ENCODE peak calls at places on chromosomes 13 and 19, in seven cellular contexts. P is SK-N-SH, G is H1, Z is K562, X is HCT116, W is HepG2, O is GM12878. R is an unnamed sample. For H3K36me3, the result is how much of the 10 kb centered on the place peaks cover.

GRCh38 chr19:43524922-43525835 is 1.8 kb downstream of the ETHE1 start:
- DNase-seq in W (peak), O (peak), P (no peak), X (peak), Z (no peak), G (peak), R (peak)

GRCh38 chr19:50548191-50549058 is 19.8 kb downstream of the LRRC4B start:
- DNase-seq in W (no peak), O (no peak), P (no peak), Z (no peak), G (no peak), X (no peak), R (no peak)

GRCh38 chr19:38662508-38663155 is 15.2 kb downstream of the ACTN4 start:
- DNase-seq in X (no peak), P (no peak), W (no peak), O (no peak), G (no peak), Z (no peak), R (no peak)

GRCh38 chr19:39181500-39182173 is 15.1 kb upstream of the NCCRP1 start:
- DNase-seq in Z (no peak), X (no peak), O (no peak), G (no peak), P (no peak), W (no peak), R (no peak)

GRCh38 chr19:3367572-3368440 is 1.4 kb downstream of the NFIC start:
- DNase-seq in P (peak), X (no peak), W (no peak), O (no peak), G (no peak), Z (peak), R (no peak)

GRCh38 chr19:6802336-6803035 is 30.0 kb downstream of the VAV1 start:
- DNase-seq in P (no peak), Z (peak), W (no peak), O (peak), G (no peak), X (peak), R (peak)

GRCh38 chr13:74886496-74886895 is 595.5 kb downstream of the TBC1D4 start:
- DNase-seq in W (no peak), P (no peak), Z (no peak), X (no peak), O (no peak), G (no peak), R (no peak)

GRCh38 chr13:34793301-34793700 is 148.8 kb upstream of the NBEA start:
- DNase-seq in W (no peak), X (no peak), P (no peak), Z (no peak), G (no peak), O (no peak), R (no peak)

GRCh38 chr13:103772576-103772975 is 706.4 kb upstream of the SLC10A2 start:
- DNase-seq in Z (peak), G (no peak), O (no peak), W (peak), X (no peak), P (no peak), R (no peak)

GRCh38 chr19:14300281-14300680 is 81.0 kb upstream of the ADGRE5 start:
- DNase-seq in G (no peak), W (no peak), P (no peak), X (peak), Z (peak), O (no peak), R (no peak)

GRCh38 chr13:30576528-30576927 is 41.2 kb upstream of the USPL1 start:
- DNase-seq in G (no peak), O (no peak), X (no peak), W (peak), P (no peak), Z (peak), R (no peak)

GRCh38 chr19:6374179-6374709 is 1.5 kb downstream of the PSPN start:
- DNase-seq in G (no peak), P (no peak), O (no peak), Z (no peak), X (no peak), W (no peak), R (no peak)

GRCh38 chr19:42601811-42602443 is 7.2 kb upstream of the CEACAM8 start:
- DNase-seq in Z (peak), P (no peak), W (peak), O (no peak), G (no peak), X (no peak), R (no peak)

GRCh38 chr19:2607712-2608601 is 94.5 kb downstream of the GNG7 start:
- DNase-seq in Z (no peak), G (no peak), W (no peak), X (no peak), P (no peak), O (peak), R (no peak)

GRCh38 chr13:96492758-96493157 is 402.9 kb downstream of the HS6ST3 start:
- DNase-seq in Z (no peak), X (no peak), W (no peak), G (no peak), P (no peak), O (no peak), R (no peak)

GRCh38 chr13:94947392-94947791 is 235.0 kb upstream of the SOX21 start:
- DNase-seq in P (no peak), Z (no peak), W (no peak), O (no peak), X (no peak), G (no peak), R (no peak)

GRCh38 chr19:3404324-3405260 is 38.2 kb downstream of the NFIC start:
- DNase-seq in P (peak), O (no peak), W (no peak), Z (no peak), X (no peak), G (no peak), R (peak)

GRCh38 chr13:61880576-61881283 is 465.1 kb upstream of the PCDH20 start:
- DNase-seq in O (no peak), Z (peak), P (peak), X (peak), G (no peak), W (peak), R (peak)

GRCh38 chr19:39936020-39936419 is 1.6 kb upstream of the FCGBP start:
- DNase-seq in Z (peak), O (no peak), X (no peak), P (no peak), G (no peak), W (no peak), R (no peak)

GRCh38 chr19:46842791-46843190 is 7.9 kb downstream of the AP2S1 start:
- DNase-seq in Z (no peak), X (no peak), W (no peak), O (no peak), P (no peak), G (no peak), R (no peak)

GRCh38 chr13:93309886-93310520 is 83.4 kb downstream of the GPC6 start:
- DNase-seq in W (peak), X (no peak), G (no peak), Z (no peak), O (no peak), P (no peak), R (no peak)

GRCh38 chr13:32125746-32126145 is 94.2 kb downstream of the FRY start:
- DNase-seq in Z (no peak), O (no peak), G (no peak), X (no peak), P (no peak), W (no peak), R (no peak)

GRCh38 chr13:95679722-95680121 is 2.8 kb downstream of the DNAJC3 start:
- DNase-seq in P (no peak), O (no peak), X (no peak), W (no peak), Z (no peak), G (no peak), R (peak)

GRCh38 chr13:30142502-30143211 is 164.7 kb downstream of the KATNAL1 start:
- DNase-seq in P (peak), W (peak), X (peak), O (no peak), Z (no peak), G (no peak), R (peak)

GRCh38 chr13:110250258-110250891 is 56.6 kb downstream of the COL4A1 start:
- DNase-seq in P (no peak), Z (no peak), G (peak), X (no peak), W (no peak), O (no peak), R (peak)

GRCh38 chr13:40370662-40371061 is 295.8 kb downstream of the FOXO1 start:
- DNase-seq in G (no peak), W (no peak), P (no peak), X (no peak), Z (no peak), O (no peak), R (no peak)

GRCh38 chr13:33180009-33180804 is 105.3 kb downstream of the STARD13 start:
- DNase-seq in P (no peak), W (peak), Z (no peak), G (no peak), O (no peak), X (no peak), R (no peak)

GRCh38 chr19:5152013-5152763 is 183.3 kb downstream of the KDM4B start:
- DNase-seq in W (no peak), X (no peak), P (peak), G (no peak), Z (no peak), O (no peak), R (no peak)

GRCh38 chr19:38765214-38765613 is 8.1 kb downstream of the LGALS7 start:
- DNase-seq in O (no peak), X (no peak), Z (no peak), P (no peak), G (no peak), W (no peak), R (no peak)

GRCh38 chr13:51959773-51960172 is 51.5 kb downstream of the ATP7B start:
- DNase-seq in G (no peak), Z (peak), W (no peak), P (no peak), O (no peak), X (no peak), R (no peak)

GRCh38 chr13:55577082-55577846 is 1563.5 kb upstream of the PRR20A start:
- DNase-seq in Z (no peak), O (no peak), X (no peak), W (no peak), P (no peak), G (no peak), R (no peak)

GRCh38 chr13:28819748-28820098 is 416 bp upstream of the MTUS2 start:
- DNase-seq in Z (peak), X (no peak), O (no peak), W (peak), G (peak), P (peak), R (peak)

GRCh38 chr13:32577032-32577431 is 9.2 kb upstream of the PDS5B start:
- DNase-seq in O (no peak), G (no peak), P (no peak), Z (no peak), W (no peak), X (no peak), R (no peak)

GRCh38 chr19:4352701-4353121 is 9.3 kb downstream of the MPND start:
- DNase-seq in W (peak), X (no peak), P (peak), Z (peak), G (peak), O (no peak), R (peak)

GRCh38 chr13:112928958-112929777 is 39.8 kb upstream of the MCF2L start:
- DNase-seq in X (no peak), P (peak), O (no peak), W (peak), G (no peak), Z (no peak), R (peak)

GRCh38 chr13:61873717-61874116 is 458.1 kb upstream of the PCDH20 start:
- DNase-seq in Z (no peak), G (no peak), P (no peak), W (no peak), O (no peak), X (no peak), R (no peak)

GRCh38 chr13:44448875-44449274 is 75.3 kb downstream of the SERP2 start:
- DNase-seq in P (no peak), Z (no peak), G (no peak), O (no peak), W (no peak), X (no peak), R (no peak)

GRCh38 chr19:46068345-46069258 is 27.8 kb upstream of the IGFL4 start:
- DNase-seq in Z (no peak), O (no peak), P (no peak), X (peak), G (no peak), W (peak), R (peak)

GRCh38 chr13:39451860-39452301 is 151.1 kb downstream of the LHFPL6 start:
- DNase-seq in X (no peak), O (no peak), Z (no peak), G (no peak), W (no peak), P (no peak), R (peak)

GRCh38 chr13:37561031-37561430 is 37.5 kb downstream of the POSTN start:
- DNase-seq in W (no peak), Z (no peak), P (no peak), G (no peak), O (no peak), X (no peak), R (no peak)

GRCh38 chr13:37565425-37565824 is 33.1 kb downstream of the POSTN start:
- DNase-seq in X (no peak), Z (no peak), O (no peak), P (no peak), W (no peak), G (no peak), R (no peak)
- TF ChIP-seq MAX in X (no peak), Z (no peak), O (no peak), P (no peak), W (no peak), G (no peak), R (no peak)

DNA sequence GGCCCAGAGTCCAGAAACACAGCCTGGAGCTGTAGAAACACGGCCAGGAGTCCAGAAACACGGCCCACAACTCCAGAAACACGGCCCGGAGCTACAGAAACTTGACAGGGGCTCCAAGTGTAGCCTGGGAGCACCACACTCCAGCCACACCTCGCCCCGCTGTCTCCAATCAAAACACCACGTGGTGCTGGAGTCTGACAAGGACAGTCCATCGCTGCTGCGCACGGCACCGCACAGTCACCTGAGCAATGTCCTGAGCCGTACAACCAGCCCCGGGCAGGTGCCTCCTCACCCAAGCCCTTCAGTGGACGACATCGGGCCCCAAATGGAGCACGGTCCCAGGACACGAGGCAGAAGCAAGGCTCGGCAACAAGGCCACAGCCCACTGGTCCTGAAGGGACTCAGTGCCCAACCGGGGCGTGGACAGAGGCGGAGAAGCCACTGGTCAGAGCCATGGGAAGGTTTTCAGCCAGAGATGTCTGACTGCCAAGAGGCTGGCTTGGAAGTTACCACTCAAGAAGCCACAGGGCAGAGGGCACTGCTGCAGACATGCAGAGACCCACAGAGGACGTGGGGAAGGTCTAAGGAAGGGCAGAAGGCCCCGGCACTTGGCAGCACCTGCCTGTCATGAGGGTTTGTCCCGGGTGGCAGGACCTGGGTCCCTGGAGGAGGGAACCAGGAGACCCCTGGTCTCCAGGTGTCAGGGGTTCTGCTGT is 19.7 kb upstream of the PLPP2 start:
- DNase-seq in Z (no peak), W (no peak), X (no peak), P (peak), O (no peak), G (no peak), R (no peak)
- H3K36me3 ChIP-seq in Z (half or more), W (half or more), X (under half), P (half or more), O (under half), G (under half), R (under half)

GRCh38 chr19:35511337-35511736 is 2.1 kb downstream of the DMKN start:
- DNase-seq in O (no peak), W (no peak), X (no peak), P (no peak), G (no peak), Z (no peak), R (no peak)

GRCh38 chr19:35509861-35510625 is 3.4 kb downstream of the DMKN start:
- DNase-seq in W (peak), Z (peak), G (peak), X (peak), P (peak), O (no peak), R (peak)

GRCh38 chr19:35509018-35509652 is 4.3 kb downstream of the DMKN start:
- DNase-seq in P (no peak), G (peak), O (peak), Z (peak), X (peak), W (peak), R (no peak)

GRCh38 chr19:35512831-35513230 is 618 bp downstream of the DMKN start:
- DNase-seq in O (no peak), G (no peak), P (no peak), Z (no peak), X (no peak), W (no peak), R (no peak)

DNA sequence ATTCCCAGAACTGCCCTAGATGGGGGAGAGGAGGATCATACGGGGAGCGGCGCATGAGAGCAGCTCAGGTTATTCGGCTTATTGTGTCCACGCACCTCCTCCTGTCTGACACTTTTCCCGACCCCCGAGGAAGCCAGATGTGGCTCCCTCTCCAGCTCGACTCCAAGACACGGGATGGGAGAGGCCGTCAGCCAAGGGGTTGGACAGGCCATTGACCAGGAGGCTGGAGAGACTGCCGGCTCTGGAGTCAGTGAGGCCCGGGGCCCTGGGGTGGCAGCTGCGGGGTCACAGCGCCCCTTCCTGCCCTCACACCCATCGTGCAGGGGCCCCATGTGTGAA is 2.9 kb downstream of the DMKN start:
- DNase-seq in W (no peak), G (no peak), Z (no peak), O (no peak), X (no peak), P (no peak), R (no peak)
- H3K27ac ChIP-seq in W (no peak), G (no peak), Z (no peak), O (no peak), X (peak), P (no peak), R (no peak)

GRCh38 chr19:15866646-15867045 is 31.2 kb downstream of the CYP4F2 start:
- DNase-seq in O (no peak), X (no peak), W (no peak), G (no peak), P (no peak), Z (no peak), R (no peak)

GRCh38 chr19:15864824-15865223 is 33.0 kb downstream of the CYP4F2 start:
- DNase-seq in P (no peak), W (no peak), O (no peak), X (no peak), Z (peak), G (no peak), R (no peak)

GRCh38 chr19:15869873-15870272 is 28.0 kb downstream of the CYP4F2 start:
- DNase-seq in X (no peak), O (no peak), Z (no peak), W (no peak), P (no peak), G (no peak), R (no peak)

GRCh38 chr19:15871570-15871969 is 26.3 kb downstream of the CYP4F2 start:
- DNase-seq in G (no peak), O (no peak), X (peak), W (no peak), P (no peak), Z (peak), R (no peak)

DNA sequence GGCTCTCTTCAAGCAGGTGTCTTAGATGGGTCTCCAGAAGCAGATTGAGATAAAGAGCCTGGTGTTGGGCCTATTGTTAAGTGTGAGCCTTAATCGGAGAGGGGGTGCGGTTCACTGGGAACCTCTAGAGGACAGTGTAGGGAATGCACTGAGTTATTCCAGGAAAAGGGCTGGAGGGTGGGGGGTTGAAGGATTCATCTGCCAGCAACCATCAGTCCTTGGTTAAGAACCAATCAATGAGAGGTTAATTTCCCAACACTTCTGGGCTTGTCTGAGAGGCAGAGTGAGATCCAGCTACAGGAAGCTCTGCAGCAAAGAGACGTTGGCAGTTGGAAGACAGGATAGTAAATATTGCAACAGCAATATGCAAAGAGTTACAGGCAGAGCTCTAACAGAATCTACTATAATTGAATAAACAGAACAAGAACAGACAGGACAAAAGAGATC is 28.7 kb downstream of the CYP4F2 start:
- DNase-seq in X (peak), P (peak), O (no peak), W (peak), Z (peak), G (no peak), R (peak)
- TF ChIP-seq MAX in X (peak), P (no peak), O (no peak), W (no peak), Z (no peak), G (no peak), R (no peak)

GRCh38 chr19:32354345-32354744 is 8.9 kb downstream of the ZNF507 start:
- DNase-seq in X (no peak), W (no peak), G (no peak), Z (no peak), P (no peak), O (no peak), R (no peak)
- H3K36me3 ChIP-seq in X (half or more), W (half or more), G (under half), Z (half or more), P (half or more), O (under half), R (under half)

DNA sequence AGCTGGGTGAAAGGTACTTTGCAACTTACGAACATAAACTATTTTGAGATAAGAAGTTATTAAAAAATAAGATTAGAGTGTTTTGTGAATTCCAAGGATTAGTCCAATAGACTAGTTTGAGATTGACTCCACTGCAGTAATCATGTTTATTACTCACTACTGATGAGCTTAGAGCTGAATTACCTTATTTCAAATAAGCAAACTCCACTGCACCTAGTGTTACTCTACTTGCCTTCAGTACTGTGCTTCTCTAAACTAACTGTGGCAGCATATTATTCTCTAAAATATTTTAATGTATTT is 111.7 kb downstream of the MIPEP start:
- DNase-seq in Z (no peak), O (no peak), P (no peak), G (no peak), X (no peak), W (no peak), R (no peak)
- H3K27ac ChIP-seq in Z (no peak), O (peak), P (no peak), G (no peak), X (no peak), W (no peak), R (no peak)

R was measured in endothelial cell of umbilical vein.